ENCODE peak calls at places on chromosomes 16 and 17, in eight cellular contexts. D is choroid plexus epithelial cell, W is mammary epithelial cell, T is lung, Q is left lung, H is hepatocyte, U is AG04450, V is RWPE2. Y is an unnamed sample.
A peak's percentile ranks its signal among the peaks of the same experiment; 100 is the strongest.

GRCh38 chr16:81558444-81559175 is 114.0 kb downstream of the CMIP start:
- DNase-seq in V (no peak), U (no peak), H (peak; percentile 90), Q (peak; percentile 81), D (no peak), T (peak; percentile 76), W (no peak), Y (no peak)

GRCh38 chr16:68387301-68387700 is 61.0 kb downstream of the SMPD3 start:
- DNase-seq in H (peak; percentile 55), Q (no peak), V (peak; percentile 59), W (no peak), U (no peak), T (no peak), D (no peak), Y (no peak)

GRCh38 chr16:8655184-8655717 is 19.2 kb upstream of the ABAT start:
- DNase-seq in T (peak; percentile 41), Q (no peak), H (peak; percentile 58), D (peak; percentile 63), U (no peak), W (peak; percentile 42), V (no peak), Y (no peak)

GRCh38 chr17:50151041-50151936 is 812 bp upstream of the PPP1R9B start:
- DNase-seq in U (peak; percentile 69), W (peak; percentile 84), D (peak; percentile 93), V (peak; percentile 94), H (peak; percentile 96), T (peak; percentile 91), Q (peak; percentile 94), Y (peak; percentile 81)

GRCh38 chr17:56269998-56270397 is 116.7 kb downstream of the ANKFN1 start:
- DNase-seq in W (no peak), D (no peak), Q (no peak), T (no peak), V (no peak), H (no peak), U (no peak), Y (no peak)

GRCh38 chr16:87032554-87032953 is 284.6 kb downstream of the C16orf95 start:
- DNase-seq in U (no peak), V (no peak), H (no peak), Q (no peak), W (no peak), T (no peak), D (no peak), Y (no peak)

GRCh38 chr17:56217921-56218320 is 64.6 kb downstream of the ANKFN1 start:
- DNase-seq in D (no peak), W (peak; percentile 65), U (no peak), Q (no peak), H (no peak), V (no peak), T (no peak), Y (no peak)

GRCh38 chr17:74389094-74389753 is 21.9 kb downstream of the GPR142 start:
- DNase-seq in U (no peak), W (no peak), V (no peak), D (no peak), T (no peak), Q (no peak), H (no peak), Y (no peak)

GRCh38 chr17:62614142-62614541 is 13.3 kb upstream of the MRC2 start:
- DNase-seq in Q (no peak), W (no peak), V (no peak), H (no peak), U (peak; percentile 75), T (no peak), D (peak; percentile 97), Y (peak; percentile 70)

GRCh38 chr16:642189-643049 is 791 bp downstream of the MCRIP2 start:
- DNase-seq in V (no peak), D (no peak), Q (peak; percentile 83), U (no peak), W (no peak), T (peak; percentile 72), H (peak; percentile 82), Y (no peak)

GRCh38 chr16:89170346-89171215 is 967 bp upstream of the CDH15 start:
- DNase-seq in V (no peak), H (peak; percentile 67), D (no peak), W (no peak), U (no peak), Q (peak; percentile 75), T (peak; percentile 74), Y (no peak)

GRCh38 chr16:58306327-58306726 is 11.5 kb upstream of the PRSS54 start:
- DNase-seq in T (no peak), W (peak; percentile 21), D (peak; percentile 72), H (peak; percentile 23), V (no peak), Q (no peak), U (no peak), Y (peak; percentile 29)

GRCh38 chr16:27313422-27314160 is at the start of gene IL4R:
- DNase-seq in V (no peak), U (peak; percentile 38), W (peak; percentile 70), Q (peak; percentile 89), T (peak; percentile 89), H (peak; percentile 88), D (peak; percentile 88), Y (peak; percentile 41)

GRCh38 chr17:57519199-57519598 is 225.9 kb downstream of the CCDC182 start:
- DNase-seq in H (peak; percentile 54), T (no peak), W (peak; percentile 17), V (no peak), Q (no peak), D (no peak), U (peak; percentile 21), Y (no peak)

GRCh38 chr17:39015546-39015935 is 48.3 kb upstream of the FBXO47 start:
- DNase-seq in W (no peak), V (no peak), D (no peak), T (no peak), Q (no peak), U (no peak), H (no peak), Y (no peak)

GRCh38 chr16:53378138-53378537 is 56.1 kb upstream of the RBL2 start:
- DNase-seq in H (no peak), U (no peak), W (peak; percentile 69), T (no peak), Q (no peak), V (no peak), D (no peak), Y (no peak)

GRCh38 chr17:80656590-80656989 is 112.0 kb downstream of the RPTOR start:
- DNase-seq in V (no peak), D (no peak), U (no peak), T (no peak), Q (no peak), W (no peak), H (no peak), Y (no peak)

GRCh38 chr17:74493381-74493833 is 27.0 kb downstream of the CD300A start:
- DNase-seq in U (no peak), Q (peak; percentile 71), T (peak; percentile 67), H (peak; percentile 83), D (peak; percentile 77), W (peak; percentile 37), V (no peak), Y (peak; percentile 28)

GRCh38 chr17:72501404-72502110 is 380.7 kb downstream of the SOX9 start:
- DNase-seq in V (no peak), U (no peak), H (no peak), Q (peak; percentile 62), T (peak; percentile 40), W (no peak), D (peak; percentile 17), Y (no peak)

GRCh38 chr16:22297114-22297870 is at the start of gene POLR3E:
- DNase-seq in D (peak; percentile 99), T (peak; percentile 99), Q (peak; percentile 98), H (peak; percentile 98), U (peak; percentile 95), V (peak; percentile 96), W (peak; percentile 98), Y (peak; percentile 94)

GRCh38 chr17:74513987-74514631 is 17.2 kb downstream of the CD300LB start:
- DNase-seq in T (no peak), Q (no peak), H (peak; percentile 29), W (peak; percentile 54), D (peak; percentile 43), V (no peak), U (no peak), Y (peak; percentile 18)

GRCh38 chr17:42673266-42673884 is 3.4 kb downstream of the PLEKHH3 start:
- DNase-seq in T (no peak), W (no peak), V (no peak), Q (no peak), D (no peak), U (no peak), H (no peak), Y (no peak)
- TF ChIP-seq CTCF in T (no peak), W (no peak), V (no peak), Q (no peak), D (no peak), U (no peak), H (no peak), Y (no peak)

GRCh38 chr17:59786213-59786535 is 78.7 kb downstream of the VMP1 start:
- DNase-seq in Q (no peak), V (no peak), T (no peak), W (no peak), H (no peak), D (no peak), U (no peak), Y (no peak)

GRCh38 chr17:59783221-59784016 is 76.0 kb downstream of the VMP1 start:
- DNase-seq in V (no peak), U (no peak), T (no peak), D (peak; percentile 69), W (peak; percentile 36), H (no peak), Q (no peak), Y (no peak)

GRCh38 chr17:59785091-59785799 is 77.8 kb downstream of the VMP1 start:
- DNase-seq in V (no peak), W (no peak), D (peak; percentile 48), U (no peak), T (no peak), Q (no peak), H (no peak), Y (no peak)

GRCh38 chr17:59790936-59791335 is 83.5 kb downstream of the VMP1 start:
- DNase-seq in Q (no peak), T (no peak), V (no peak), H (no peak), D (no peak), U (no peak), W (no peak), Y (no peak)

GRCh38 chr17:59786536-59787319 is 79.3 kb downstream of the VMP1 start:
- DNase-seq in D (peak; percentile 100), U (peak; percentile 99), V (peak; percentile 84), W (peak; percentile 100), T (peak; percentile 85), Q (peak; percentile 79), H (peak; percentile 93), Y (peak; percentile 100)
- TF ChIP-seq CTCF in D (no peak), U (no peak), V (peak; percentile 36), W (peak; percentile 13), T (no peak), Q (no peak), H (no peak), Y (no peak)

GRCh38 chr16:50839920-50840729 is 98.2 kb downstream of the CYLD start:
- DNase-seq in H (no peak), Q (no peak), U (no peak), V (no peak), W (no peak), T (no peak), D (no peak), Y (no peak)
- TF ChIP-seq CTCF in H (no peak), Q (no peak), U (no peak), V (no peak), W (no peak), T (no peak), D (no peak), Y (no peak)

DNA sequence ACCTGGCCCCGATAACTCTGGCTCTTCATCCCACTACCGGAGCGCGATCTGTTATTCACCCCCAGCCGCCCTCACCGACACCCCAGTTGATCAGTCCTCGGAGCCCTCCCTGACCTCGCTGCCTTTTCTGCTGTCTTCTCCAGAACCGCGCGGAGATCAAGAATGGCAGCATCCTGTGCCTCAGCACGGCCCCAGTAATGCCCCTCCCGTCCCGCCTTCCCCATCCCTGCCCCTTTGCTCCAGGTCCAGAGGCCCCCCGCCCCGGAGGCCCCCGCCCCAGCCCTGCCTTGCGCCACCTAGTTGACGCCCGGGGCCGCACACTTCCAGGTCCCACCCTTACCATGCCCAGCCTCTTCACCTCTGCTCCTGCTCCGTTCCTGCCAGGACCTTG is 872 bp downstream of the ELMO3 start:
- DNase-seq in D (no peak), H (no peak), W (no peak), Q (no peak), V (peak; percentile 64), T (no peak), U (no peak), Y (no peak)
- TF ChIP-seq CTCF in D (no peak), H (no peak), W (no peak), Q (peak; percentile 5), V (peak; percentile 80), T (no peak), U (no peak), Y (no peak)